ENCODE peak calls at places on chromosomes 5 and 9, in ten cellular contexts. J is A549, L is tibial nerve, U is suprapubic skin, N is SK-N-SH, O is GM12878, S is stomach, I is ovary, K is sigmoid colon, A is upper lobe of left lung. H is an unnamed sample.
A peak's percentile ranks its signal among the peaks of the same experiment; 100 is the strongest.

GRCh38 chr5:181241393-181241975 is 2.2 kb downstream of the RACK1 start:
- DNase-seq in K (peak; percentile 50), U (no peak), I (no peak), J (no peak), L (no peak), A (no peak), O (no peak), S (no peak), N (peak; percentile 29), H (no peak)

GRCh38 chr9:116061546-116062205 is 91.9 kb upstream of the PAPPA start:
- DNase-seq in U (no peak), J (no peak), O (no peak), L (no peak), S (no peak), K (no peak), I (no peak), A (no peak), N (no peak), H (no peak)

GRCh38 chr9:89442501-89442978 is 55.4 kb downstream of the SEMA4D start:
- DNase-seq in L (no peak), I (no peak), U (no peak), J (no peak), S (no peak), O (no peak), A (no peak), K (no peak), N (no peak), H (no peak)

GRCh38 chr5:142432369-142432863 is 107.6 kb upstream of the SPRY4 start:
- DNase-seq in U (no peak), J (no peak), K (no peak), O (no peak), N (no peak), A (peak; percentile 67), I (no peak), L (no peak), S (peak; percentile 86), H (peak; percentile 72)

GRCh38 chr9:38374847-38375571 is 17.5 kb upstream of the ALDH1B1 start:
- DNase-seq in K (no peak), A (no peak), J (no peak), O (no peak), S (no peak), I (no peak), L (no peak), U (peak; percentile 32), N (no peak), H (no peak)

GRCh38 chr5:88190106-88190834 is 78.4 kb downstream of the TMEM161B start:
- DNase-seq in S (no peak), N (no peak), U (no peak), A (no peak), I (no peak), L (no peak), O (no peak), K (no peak), J (no peak), H (no peak)

GRCh38 chr5:107485184-107485583 is 185.6 kb downstream of the EFNA5 start:
- DNase-seq in L (no peak), S (no peak), N (no peak), I (no peak), K (no peak), U (no peak), O (peak; percentile 41), J (no peak), A (no peak), H (no peak)

GRCh38 chr5:56734066-56734766 is 81.1 kb upstream of the MAP3K1 start:
- DNase-seq in S (no peak), L (no peak), N (no peak), O (no peak), U (no peak), K (no peak), I (no peak), J (no peak), A (no peak), H (no peak)

GRCh38 chr5:143376911-143377838 is 26.3 kb downstream of the NR3C1 start:
- DNase-seq in K (no peak), S (no peak), A (no peak), I (no peak), J (no peak), L (no peak), N (no peak), U (no peak), O (no peak), H (no peak)

GRCh38 chr5:16461782-16462181 is 3.8 kb downstream of the ZNF622 start:
- DNase-seq in A (no peak), L (no peak), U (no peak), I (no peak), S (no peak), N (no peak), K (no peak), J (no peak), O (no peak), H (no peak)

GRCh38 chr5:72355706-72356299 is 35.6 kb downstream of the PTCD2 start:
- DNase-seq in I (no peak), U (no peak), S (no peak), N (peak; percentile 45), O (no peak), A (no peak), K (no peak), L (no peak), J (peak; percentile 26), H (peak; percentile 11)

GRCh38 chr5:53019320-53019719 is 30.2 kb downstream of the ITGA2 start:
- DNase-seq in A (no peak), U (no peak), K (no peak), L (no peak), I (no peak), J (peak; percentile 56), S (no peak), N (no peak), O (no peak), H (no peak)
- TF ChIP-seq CTCF in A (no peak), U (no peak), K (no peak), L (no peak), I (no peak), J (no peak), S (no peak), N (peak; percentile 35), O (no peak), H (no peak)

DNA sequence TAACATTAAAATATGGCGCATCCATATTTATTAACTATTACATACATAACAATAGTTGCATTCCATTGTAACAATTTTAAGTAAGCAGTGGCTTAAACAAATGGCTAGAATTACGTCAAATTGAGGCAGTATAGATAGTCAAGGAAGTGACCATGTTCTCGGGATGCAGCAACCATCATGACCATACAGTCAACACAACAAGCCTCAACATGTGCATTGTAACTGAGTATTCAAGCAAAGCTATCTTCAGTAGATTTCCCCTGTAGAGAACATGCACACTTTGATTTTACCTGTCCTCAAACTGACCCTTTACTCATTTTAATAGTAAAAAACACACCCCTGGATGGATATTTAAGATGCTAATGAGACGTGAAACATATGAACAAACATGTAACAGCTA is 356.4 kb downstream of the HINT1 start:
- DNase-seq in A (no peak), N (no peak), K (no peak), J (no peak), L (no peak), S (no peak), I (no peak), O (no peak), U (no peak), H (no peak)
- TF ChIP-seq EP300 in A (no peak), N (no peak), K (no peak), J (no peak), L (no peak), S (no peak), I (no peak), O (no peak), U (no peak), H (no peak)

GRCh38 chr5:151048526-151048925 is 28.1 kb downstream of the GPX3 start:
- DNase-seq in K (no peak), J (no peak), I (no peak), L (no peak), O (no peak), U (no peak), A (no peak), S (no peak), N (no peak), H (no peak)
- TF ChIP-seq CTCF in K (no peak), J (peak; percentile 41), I (no peak), L (peak; percentile 15), O (peak; percentile 19), U (no peak), A (no peak), S (peak; percentile 6), N (peak; percentile 47), H (no peak)

DNA sequence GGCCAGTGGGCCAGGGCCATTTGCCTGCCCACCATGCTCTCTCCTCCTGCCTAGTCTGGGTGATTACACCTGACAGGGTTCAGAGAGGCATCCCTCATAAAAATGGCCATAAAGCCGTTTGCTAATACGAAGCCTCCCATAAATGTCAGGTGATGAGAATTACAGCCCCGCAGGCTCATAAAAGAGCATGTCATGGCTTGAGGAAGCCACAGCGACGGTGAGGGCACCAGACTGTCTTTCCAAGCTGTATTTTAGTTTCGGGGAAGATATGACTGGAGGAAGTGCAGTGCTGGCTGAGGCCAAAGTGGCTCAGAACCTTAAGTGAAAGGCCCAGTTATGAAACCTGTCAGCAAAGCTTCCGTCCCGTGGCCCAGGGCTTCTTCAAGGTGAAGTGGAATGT is 18.5 kb upstream of the TCERG1 start:
- DNase-seq in S (no peak), O (no peak), J (no peak), A (no peak), K (no peak), U (no peak), L (no peak), N (no peak), I (no peak), H (peak; percentile 57)
- TF ChIP-seq EP300 in S (no peak), O (no peak), J (no peak), A (no peak), K (no peak), U (no peak), L (no peak), N (no peak), I (no peak), H (no peak)

DNA sequence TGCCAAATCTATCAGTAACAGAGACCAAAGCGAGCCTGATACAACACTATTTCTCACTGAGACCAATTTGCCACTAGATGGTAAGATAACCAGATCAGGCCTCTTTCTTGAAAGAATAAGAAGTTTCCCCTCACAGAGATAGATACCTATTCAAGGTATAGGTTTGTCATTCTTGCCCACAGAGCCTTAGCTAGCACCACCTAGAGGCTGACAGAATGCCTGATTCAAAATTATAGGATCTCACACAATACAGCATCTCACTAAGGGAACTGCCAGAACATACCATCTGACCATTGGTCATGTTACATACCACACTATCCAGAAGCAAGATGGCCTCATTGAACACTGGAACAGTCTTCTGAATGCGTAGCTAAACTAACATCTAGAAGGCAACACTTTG is 166.6 kb upstream of the HCN1 start:
- DNase-seq in L (no peak), U (no peak), I (no peak), O (no peak), J (no peak), S (no peak), N (no peak), A (no peak), K (no peak), H (no peak)
- TF ChIP-seq CTCF in L (no peak), U (no peak), I (no peak), O (no peak), J (no peak), S (no peak), N (no peak), A (no peak), K (no peak), H (no peak)

GRCh38 chr5:168991311-168991710 is 309.6 kb downstream of the SLIT3 start:
- DNase-seq in U (no peak), N (no peak), A (no peak), J (no peak), S (no peak), O (no peak), K (no peak), L (no peak), I (no peak), H (no peak)
- TF ChIP-seq EP300 in U (no peak), N (no peak), A (no peak), J (no peak), S (no peak), O (no peak), K (no peak), L (no peak), I (no peak), H (no peak)